ENCODE peak calls at places on chromosomes 7 and 10, in four cellular contexts. I is IMR-90, K is neuronal stem cell, E is trophoblast cell. P is an unnamed sample.

GRCh38 chr7:114086491-114086905 is 167.7 kb upstream of the PPP1R3A start:
- DNase-seq in K (no peak), E (no peak), I (no peak), P (peak)

GRCh38 chr7:561631-562393 is 42.2 kb upstream of the PDGFA start:
- DNase-seq in E (no peak), I (no peak), K (no peak), P (no peak)

GRCh38 chr10:34183397-34183796 is 631.7 kb downstream of the PARD3 start:
- DNase-seq in I (no peak), E (no peak), K (no peak), P (peak)

GRCh38 chr10:99756158-99756557 is 24.1 kb downstream of the CUTC start:
- DNase-seq in K (no peak), I (no peak), E (no peak), P (no peak)

GRCh38 chr7:77684030-77684429 is 12.2 kb upstream of the RSBN1L start:
- DNase-seq in I (peak), E (peak), K (no peak), P (peak)

GRCh38 chr7:116588225-116588624 is 63.4 kb downstream of the CAV1 start:
- DNase-seq in K (no peak), I (peak), E (no peak), P (peak)

GRCh38 chr10:17835688-17836087 is 26.5 kb downstream of the MRC1 start:
- DNase-seq in K (no peak), E (peak), I (peak), P (peak)

GRCh38 chr7:45268013-45268412 is 110.4 kb downstream of the RAMP3 start:
- DNase-seq in I (no peak), E (no peak), K (no peak), P (no peak)

GRCh38 chr10:28169525-28169924 is 133.3 kb downstream of the MPP7 start:
- DNase-seq in E (no peak), K (no peak), I (no peak), P (peak)

GRCh38 chr10:86851329-86852207 is 95.1 kb downstream of the BMPR1A start:
- DNase-seq in I (peak), K (no peak), E (no peak), P (no peak)

GRCh38 chr10:18235477-18235876 is 95.3 kb downstream of the CACNB2 start:
- DNase-seq in I (no peak), K (no peak), E (no peak), P (no peak)

GRCh38 chr7:1227814-1228534 is 4.7 kb upstream of the UNCX start:
- DNase-seq in I (no peak), K (no peak), E (no peak), P (peak)

GRCh38 chr10:90742189-90742588 is 115.7 kb downstream of the HTR7 start:
- DNase-seq in I (peak), K (no peak), E (peak), P (no peak)

GRCh38 chr10:27529010-27529783 is 25.1 kb downstream of the RAB18 start:
- DNase-seq in E (no peak), I (peak), K (no peak), P (peak)

GRCh38 chr7:99195867-99196266 is 12.0 kb downstream of the KPNA7 start:
- DNase-seq in E (no peak), I (no peak), K (no peak), P (no peak)

GRCh38 chr7:143069912-143070500 is 17.9 kb downstream of the OR6V1 start:
- DNase-seq in E (no peak), I (no peak), K (no peak), P (peak)

GRCh38 chr10:71835671-71836593 is 15.1 kb downstream of the PSAP start:
- DNase-seq in E (peak), I (peak), K (no peak), P (no peak)

GRCh38 chr10:44914891-44915290 is 3.8 kb downstream of the TMEM72 start:
- DNase-seq in K (no peak), I (no peak), E (no peak), P (no peak)

GRCh38 chr10:62610649-62611229 is 193.8 kb upstream of the ADO start:
- DNase-seq in E (no peak), K (peak), I (peak), P (peak)

GRCh38 chr10:21926949-21927348 is 76.6 kb downstream of the DNAJC1 start:
- DNase-seq in I (peak), E (peak), K (no peak), P (peak)

GRCh38 chr7:4747746-4748145 is 27.7 kb upstream of the AP5Z1 start:
- DNase-seq in I (no peak), E (no peak), K (no peak), P (no peak)
- H3K27ac ChIP-seq in I (peak), E (no peak), K (no peak), P (no peak)

GRCh38 chr7:100428967-100429636 is 529 bp upstream of the MEPCE start:
- DNase-seq in K (peak), I (peak), E (peak), P (peak)

GRCh38 chr7:100432053-100432452 is 2.4 kb downstream of the MEPCE start:
- DNase-seq in E (no peak), K (no peak), I (no peak), P (peak)

GRCh38 chr7:100431286-100431735 is 1.7 kb downstream of the MEPCE start:
- DNase-seq in I (no peak), K (no peak), E (no peak), P (no peak)

GRCh38 chr7:100429637-100430449 is at the start of gene MEPCE:
- DNase-seq in I (peak), E (peak), K (peak), P (peak)

GRCh38 chr7:100430450-100431285 is 1.0 kb downstream of the MEPCE start:
- DNase-seq in I (peak), K (no peak), E (no peak), P (no peak)
- H2BK5ac ChIP-seq in I (peak), K (peak), E (peak), P (peak)

GRCh38 chr7:47940482-47941001 is 7.7 kb downstream of the PKD1L1 start:
- DNase-seq in K (no peak), I (peak), E (peak), P (no peak)
- H3K27ac ChIP-seq in K (no peak), I (peak), E (no peak), P (no peak)

GRCh38 chr7:140696679-140697446 is at the start of gene NDUFB2:
- DNase-seq in E (peak), K (peak), I (peak), P (peak)
- H2BK5ac ChIP-seq in E (peak), K (peak), I (peak), P (peak)

GRCh38 chr10:47299989-47300931 is at the start of gene GDF10:
- DNase-seq in E (no peak), K (peak), I (no peak), P (peak)

GRCh38 chr10:47297796-47298540 is 2.0 kb upstream of the GDF10 start:
- DNase-seq in E (no peak), I (no peak), K (no peak), P (no peak)

GRCh38 chr10:47298730-47299129 is 1.3 kb upstream of the GDF10 start:
- DNase-seq in K (no peak), I (no peak), E (no peak), P (no peak)

GRCh38 chr10:47301833-47302232 is 1.8 kb downstream of the GDF10 start:
- DNase-seq in E (no peak), K (no peak), I (no peak), P (no peak)

DNA sequence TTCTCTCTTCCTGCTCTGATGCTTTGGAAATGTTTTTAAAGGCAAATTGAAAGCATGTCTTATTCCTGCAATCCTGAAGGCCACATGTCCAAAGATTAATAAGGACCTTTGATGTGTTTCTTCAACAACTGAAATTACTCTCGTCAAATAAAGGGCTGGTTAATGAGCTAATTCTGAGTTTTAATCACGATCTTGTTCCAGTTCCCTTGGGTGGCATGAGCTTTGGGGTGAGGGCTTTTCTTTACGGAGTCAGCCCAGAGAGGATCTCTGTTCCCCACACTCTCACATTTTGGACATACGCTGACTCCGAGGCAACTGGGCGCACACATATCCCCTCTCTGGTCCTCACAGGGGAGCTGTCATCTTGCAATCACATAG is 397 bp upstream of the GDF10 start:
- DNase-seq in K (no peak), E (no peak), I (no peak), P (no peak)
- H3K27ac ChIP-seq in K (no peak), E (no peak), I (no peak), P (no peak)

GRCh38 chr10:80496555-80497172 is 41.0 kb upstream of the SH2D4B start:
- DNase-seq in E (no peak), K (no peak), I (no peak), P (no peak)

GRCh38 chr10:80498833-80499671 is 38.6 kb upstream of the SH2D4B start:
- DNase-seq in I (peak), E (peak), K (no peak), P (peak)

GRCh38 chr10:80497187-80498038 is 40.3 kb upstream of the SH2D4B start:
- DNase-seq in K (no peak), E (no peak), I (peak), P (no peak)

GRCh38 chr10:80500572-80501380 is 36.9 kb upstream of the SH2D4B start:
- DNase-seq in I (no peak), K (no peak), E (peak), P (peak)

GRCh38 chr10:80498039-80498832 is 39.5 kb upstream of the SH2D4B start:
- DNase-seq in K (no peak), E (no peak), I (no peak), P (no peak)
- H2BK5ac ChIP-seq in K (no peak), E (peak), I (peak), P (no peak)

P was measured in mesendoderm.